ENCODE peak calls at places on chromosome 6, in ten cellular contexts. L, F, Q, C, T, O, A, Z, V and Y are unnamed samples.

GRCh38 chr6:122616877-122617276 is 6.7 kb downstream of the PKIB start:
- DNase-seq in Q (no peak), O (no peak), T (no peak), Z (no peak), C (no peak), V (no peak), A (no peak), F (no peak), L (no peak), Y (no peak)

GRCh38 chr6:144286503-144287393 is 1.6 kb downstream of the UTRN start:
- DNase-seq in Q (peak; percentile 94), Z (peak; percentile 72), V (peak; percentile 78), C (peak; percentile 79), L (peak; percentile 80), F (peak; percentile 83), T (peak; percentile 85), A (peak; percentile 80), O (peak; percentile 81), Y (peak; percentile 21)

GRCh38 chr6:37285861-37286311 is 27.9 kb upstream of the TMEM217 start:
- DNase-seq in L (no peak), F (no peak), C (no peak), Q (no peak), T (no peak), Z (no peak), O (no peak), V (no peak), A (no peak), Y (no peak)

GRCh38 chr6:13066820-13067219 is 261.5 kb downstream of the TBC1D7 start:
- DNase-seq in O (no peak), Z (no peak), Q (no peak), F (no peak), C (no peak), L (no peak), A (no peak), V (no peak), T (no peak), Y (no peak)

GRCh38 chr6:84764332-84765049 is at the start of gene TBX18:
- DNase-seq in Q (peak; percentile 99), V (peak; percentile 39), L (peak; percentile 27), O (peak; percentile 86), Z (peak; percentile 54), T (peak; percentile 97), A (peak; percentile 61), C (peak; percentile 92), F (peak; percentile 99), Y (peak; percentile 91)

GRCh38 chr6:127484207-127484858 is 25.1 kb upstream of the KIAA0408 start:
- DNase-seq in T (no peak), C (no peak), O (no peak), Z (no peak), Q (no peak), L (peak; percentile 24), F (peak; percentile 71), A (no peak), V (no peak), Y (no peak)

GRCh38 chr6:6333498-6333897 is 13.0 kb upstream of the F13A1 start:
- DNase-seq in T (no peak), O (no peak), C (no peak), F (no peak), L (no peak), V (no peak), Q (no peak), A (no peak), Z (no peak), Y (no peak)

GRCh38 chr6:47729457-47729856 is 31.1 kb downstream of the ADGRF4 start:
- DNase-seq in C (no peak), Z (no peak), Q (no peak), F (no peak), T (no peak), O (no peak), L (no peak), A (no peak), V (no peak), Y (no peak)

GRCh38 chr6:56899311-56899710 is 55.6 kb upstream of the BEND6 start:
- DNase-seq in Q (no peak), F (peak; percentile 74), L (no peak), Z (no peak), O (peak; percentile 24), C (no peak), A (no peak), T (no peak), V (no peak), Y (no peak)

DNA sequence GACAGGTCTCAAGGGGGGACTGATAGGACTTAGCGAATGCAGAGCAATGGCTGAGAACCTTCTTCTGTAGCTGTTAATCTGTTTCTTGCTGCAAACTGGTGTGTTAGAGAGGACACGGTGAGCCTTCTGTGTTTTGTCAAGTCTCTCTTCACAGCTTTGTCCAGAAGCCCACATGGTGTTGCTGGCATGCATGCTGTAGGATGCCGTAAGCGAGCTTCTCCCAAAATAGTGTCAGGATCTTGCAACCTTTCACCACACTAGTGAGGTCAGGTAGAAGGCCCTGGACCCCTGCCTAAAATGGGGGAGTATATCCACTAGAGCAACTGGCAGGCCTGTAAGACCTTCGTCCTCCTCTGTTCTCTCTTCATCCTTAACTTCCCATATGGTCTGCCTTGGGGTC is 51.9 kb upstream of the GLP1R start:
- DNase-seq in V (no peak), A (no peak), C (peak; percentile 18), O (no peak), F (no peak), L (no peak), T (no peak), Q (no peak), Z (no peak), Y (no peak)
- H3K27me3 ChIP-seq in V (no peaks in the 10 kb centered on the region), A (peaks cover 7% of the 10 kb centered on the region), C (peaks cover 24% of the 10 kb centered on the region), O (no peaks in the 10 kb centered on the region), F (peaks cover 46% of the 10 kb centered on the region), L (peaks cover 3% of the 10 kb centered on the region), T (no peaks in the 10 kb centered on the region), Q (peaks cover 29% of the 10 kb centered on the region), Z (peaks cover 2% of the 10 kb centered on the region), Y (no peaks in the 10 kb centered on the region)

DNA sequence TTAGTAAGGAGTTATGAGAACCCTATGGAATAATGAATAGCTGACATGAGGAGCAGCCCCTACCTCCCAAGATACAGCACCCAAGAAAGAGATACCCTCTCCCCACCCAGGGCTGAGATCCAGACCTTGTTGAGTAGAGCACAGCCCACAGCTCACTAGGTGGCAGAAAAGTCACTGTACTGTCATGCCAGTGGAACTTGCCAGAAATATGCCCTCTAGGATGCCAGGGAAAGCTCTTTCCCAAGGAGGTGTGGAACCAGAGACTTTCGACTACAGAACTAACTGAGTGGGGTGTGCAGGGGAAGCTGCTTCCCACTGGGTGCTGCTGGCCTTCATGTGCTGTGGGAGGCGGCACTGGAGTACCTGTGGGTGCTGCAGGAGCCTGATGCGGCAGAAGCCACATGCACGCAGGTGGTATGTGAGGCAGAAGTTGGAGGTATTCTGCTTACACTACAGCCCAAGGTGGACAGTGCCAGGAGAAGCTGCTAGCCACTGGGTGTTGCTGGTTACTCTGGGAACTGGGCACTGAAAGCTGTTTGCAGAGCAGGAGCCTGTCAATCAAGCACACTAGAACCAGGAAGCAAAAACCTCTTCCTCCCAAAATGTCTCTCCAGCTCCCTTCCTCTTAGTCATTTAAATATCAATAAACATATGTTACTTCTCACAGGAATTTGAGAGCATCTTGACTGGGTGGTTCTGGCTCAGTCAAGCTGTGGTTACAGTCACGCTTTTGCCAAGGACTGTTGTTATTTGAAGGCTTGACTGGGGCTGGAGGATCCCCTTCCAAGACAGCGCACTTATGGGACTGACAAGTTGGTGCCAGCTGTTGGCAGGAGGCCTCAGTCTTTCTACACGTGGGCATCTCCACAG is 17.9 kb downstream of the ARMC12 start:
- DNase-seq in F (no peak), T (no peak), A (no peak), C (no peak), Q (no peak), Z (no peak), V (no peak), O (no peak), L (no peak), Y (no peak)
- H3K9me3 ChIP-seq in F (no peaks in the 10 kb centered on the region), T (no peaks in the 10 kb centered on the region), A (no peaks in the 10 kb centered on the region), C (no peaks in the 10 kb centered on the region), Q (no peaks in the 10 kb centered on the region), Z (no peaks in the 10 kb centered on the region), V (no peaks in the 10 kb centered on the region), O (no peaks in the 10 kb centered on the region), L (no peaks in the 10 kb centered on the region), Y (no peaks in the 10 kb centered on the region)

GRCh38 chr6:19857139-19857538 is 20.0 kb downstream of the ID4 start:
- DNase-seq in V (no peak), T (no peak), O (no peak), Q (no peak), Z (no peak), A (no peak), C (no peak), F (no peak), L (no peak), Y (no peak)
- H3K27me3 ChIP-seq in V (no peaks in the 10 kb centered on the region), T (no peaks in the 10 kb centered on the region), O (no peaks in the 10 kb centered on the region), Q (no peaks in the 10 kb centered on the region), Z (no peaks in the 10 kb centered on the region), A (no peaks in the 10 kb centered on the region), C (peaks cover 22% of the 10 kb centered on the region), F (peaks cover 3% of the 10 kb centered on the region), L (no peaks in the 10 kb centered on the region), Y (no peaks in the 10 kb centered on the region)

GRCh38 chr6:168308390-168309144 is 11.0 kb downstream of the DACT2 start:
- DNase-seq in Q (no peak), A (no peak), O (no peak), L (no peak), T (no peak), C (no peak), Z (no peak), V (no peak), F (no peak), Y (no peak)

GRCh38 chr6:168310945-168311344 is 8.6 kb downstream of the DACT2 start:
- DNase-seq in F (no peak), A (no peak), T (no peak), V (no peak), C (no peak), Q (no peak), Z (no peak), L (no peak), O (no peak), Y (no peak)

GRCh38 chr6:168309183-168309582 is 10.4 kb downstream of the DACT2 start:
- DNase-seq in L (no peak), C (no peak), A (no peak), O (no peak), F (no peak), Q (peak; percentile 43), Z (no peak), V (no peak), T (no peak), Y (no peak)

GRCh38 chr6:168311410-168312124 is 8.0 kb downstream of the DACT2 start:
- DNase-seq in A (no peak), T (no peak), Q (no peak), C (no peak), V (no peak), F (no peak), L (no peak), O (no peak), Z (no peak), Y (no peak)

GRCh38 chr6:168309997-168310396 is 9.6 kb downstream of the DACT2 start:
- DNase-seq in O (no peak), Z (no peak), T (no peak), V (no peak), A (no peak), L (no peak), F (no peak), Q (no peak), C (no peak), Y (no peak)
- H3K9me3 ChIP-seq in O (no peaks in the 10 kb centered on the region), Z (no peaks in the 10 kb centered on the region), T (no peaks in the 10 kb centered on the region), V (no peaks in the 10 kb centered on the region), A (no peaks in the 10 kb centered on the region), L (no peaks in the 10 kb centered on the region), F (no peaks in the 10 kb centered on the region), Q (no peaks in the 10 kb centered on the region), C (no peaks in the 10 kb centered on the region), Y (no peaks in the 10 kb centered on the region)